ENCODE peak calls at places on chromosome 11, in seven cellular contexts. O is cardiac fibroblast; B is GM03348; U is RKO; H is stimulated activated effector memory CD8-positive, alpha-beta T cell treated with anti-CD3 and anti-CD28 coated beads, Interleukin-12 subunit alpha, Interleukin-12 subunit beta, amount 100 ng/mL, for 72 hours; C is activated CD4-positive, alpha-beta T cell treated with anti-CD3 and anti-CD28 coated beads for 24 hours; Z is brain microvascular endothelial cell. F is an unnamed sample.

GRCh38 chr11:133903875-133904817 is 52.6 kb downstream of the IGSF9B start:
- DNase-seq in O (no peak), B (no peak), U (no peak), H (no peak), C (no peak), Z (no peak), F (no peak)

GRCh38 chr11:75078233-75078632 is 18.4 kb downstream of the OR2AT4 start:
- DNase-seq in O (peak), B (no peak), U (peak), H (no peak), C (no peak), Z (peak), F (no peak)

GRCh38 chr11:68315581-68315920 is 3.2 kb downstream of the LRP5 start:
- DNase-seq in O (no peak), B (no peak), U (no peak), H (no peak), C (no peak), Z (no peak), F (no peak)

GRCh38 chr11:36311926-36312592 is 16.0 kb downstream of the PRR5L start:
- DNase-seq in O (no peak), B (no peak), U (no peak), H (no peak), C (no peak), Z (no peak), F (no peak)

GRCh38 chr11:67632175-67632981 is 2.6 kb upstream of the NUDT8 start:
- DNase-seq in O (no peak), B (no peak), U (no peak), H (no peak), C (no peak), Z (no peak), F (no peak)

GRCh38 chr11:116901211-116901610 is 63.8 kb upstream of the APOA1 start:
- DNase-seq in O (no peak), B (no peak), U (no peak), H (no peak), C (no peak), Z (no peak), F (no peak)

GRCh38 chr11:2533642-2534115 is 88.9 kb downstream of the KCNQ1 start:
- DNase-seq in O (peak), B (peak), U (peak), H (no peak), C (no peak), Z (peak), F (peak)

GRCh38 chr11:102157219-102157618 is 47.0 kb downstream of the YAP1 start:
- DNase-seq in O (peak), B (peak), U (no peak), H (no peak), C (no peak), Z (peak), F (no peak)

GRCh38 chr11:60957188-60957587 is 5.2 kb upstream of the SLC15A3 start:
- DNase-seq in O (peak), B (no peak), U (no peak), H (no peak), C (no peak), Z (peak), F (no peak)

GRCh38 chr11:7098235-7098832 is 9.5 kb downstream of the RBMXL2 start:
- DNase-seq in O (peak), B (peak), U (peak), H (no peak), C (no peak), Z (peak), F (no peak)

GRCh38 chr11:72326151-72326842 is 82.3 kb upstream of the PHOX2A start:
- DNase-seq in O (peak), B (peak), U (peak), H (no peak), C (peak), Z (peak), F (no peak)

GRCh38 chr11:47500121-47500520 is 51.2 kb upstream of the RAPSN start:
- DNase-seq in O (no peak), B (no peak), U (no peak), H (no peak), C (no peak), Z (no peak), F (no peak)

GRCh38 chr11:104451193-104451592 is 287.2 kb upstream of the PDGFD start:
- DNase-seq in O (no peak), B (no peak), U (no peak), H (no peak), C (no peak), Z (no peak), F (no peak)

GRCh38 chr11:112644410-112645131 is 316.6 kb upstream of the NCAM1 start:
- DNase-seq in O (no peak), B (no peak), U (no peak), H (no peak), C (no peak), Z (no peak), F (no peak)

GRCh38 chr11:210803-211180 is 3.3 kb downstream of the RIC8A start:
- DNase-seq in O (no peak), B (no peak), U (no peak), H (no peak), C (no peak), Z (no peak), F (no peak)

GRCh38 chr11:96276836-96277235 is 66.2 kb downstream of the MAML2 start:
- DNase-seq in O (no peak), B (no peak), U (no peak), H (no peak), C (no peak), Z (no peak), F (no peak)

GRCh38 chr11:56314844-56315243 is at the start of gene OR8K3:
- DNase-seq in O (no peak), B (no peak), U (no peak), H (no peak), C (no peak), Z (no peak), F (no peak)

F was measured in ureter.